ENCODE peak calls at places on chromosomes 5 and 9, in four cellular contexts. K is right lobe of liver, A is transverse colon, H is stomach. P is an unnamed sample. For H3K4me1, the result is how much of the 10 kb centered on the place peaks cover.

GRCh38 chr9:129197978-129198736 is 20.1 kb upstream of the IER5L start:
- DNase-seq in K (no peak), A (peak), H (no peak), P (peak)

GRCh38 chr5:65076251-65076869 is 307.6 kb downstream of the CWC27 start:
- DNase-seq in K (no peak), A (peak), H (no peak), P (no peak)

GRCh38 chr9:128123451-128124080 is 4.0 kb downstream of the PTGES2 start:
- DNase-seq in K (peak), A (no peak), H (peak), P (peak)

GRCh38 chr5:74205745-74206570 is 434.6 kb downstream of the ENC1 start:
- DNase-seq in K (no peak), A (no peak), H (no peak), P (no peak)

GRCh38 chr9:124356745-124357390 is 58.4 kb downstream of the PSMB7 start:
- DNase-seq in K (no peak), A (no peak), H (peak), P (peak)

GRCh38 chr5:176427971-176428370 is 11.6 kb upstream of the CLTB start:
- DNase-seq in K (no peak), A (no peak), H (no peak), P (no peak)

GRCh38 chr9:120654278-120654677 is 60.0 kb downstream of the MEGF9 start:
- DNase-seq in K (no peak), A (no peak), H (no peak), P (no peak)

GRCh38 chr5:119049824-119050449 is 20.9 kb upstream of the DMXL1 start:
- DNase-seq in K (no peak), A (no peak), H (no peak), P (no peak)

GRCh38 chr5:35161637-35162248 is 68.5 kb downstream of the PRLR start:
- DNase-seq in K (no peak), A (no peak), H (no peak), P (no peak)

GRCh38 chr9:102507044-102507687 is 488.0 kb upstream of the CYLC2 start:
- DNase-seq in K (no peak), A (no peak), H (no peak), P (no peak)

GRCh38 chr5:120306331-120306730 is 157.8 kb upstream of the PRR16 start:
- DNase-seq in K (no peak), A (no peak), H (no peak), P (no peak)

GRCh38 chr5:91127682-91128081 is 255.4 kb downstream of the ARRDC3 start:
- DNase-seq in K (no peak), A (no peak), H (no peak), P (no peak)

GRCh38 chr5:159216454-159216853 is 7.1 kb upstream of the RNF145 start:
- DNase-seq in K (no peak), A (no peak), H (no peak), P (no peak)

GRCh38 chr9:93653762-93654161 is 77.4 kb downstream of the PHF2 start:
- DNase-seq in K (no peak), A (no peak), H (no peak), P (peak)

GRCh38 chr9:129875181-129875611 is 39.9 kb downstream of the USP20 start:
- DNase-seq in K (peak), A (no peak), H (no peak), P (no peak)

GRCh38 chr5:62083247-62083646 is 222.8 kb upstream of the KIF2A start:
- DNase-seq in K (no peak), A (no peak), H (no peak), P (no peak)

GRCh38 chr9:3773661-3774060 is 247.9 kb upstream of the RFX3 start:
- DNase-seq in K (no peak), A (no peak), H (no peak), P (no peak)

GRCh38 chr9:3769646-3770045 is 243.8 kb upstream of the RFX3 start:
- DNase-seq in K (no peak), A (no peak), H (no peak), P (no peak)

GRCh38 chr9:3768286-3768685 is 242.5 kb upstream of the RFX3 start:
- DNase-seq in K (no peak), A (no peak), H (no peak), P (no peak)

DNA sequence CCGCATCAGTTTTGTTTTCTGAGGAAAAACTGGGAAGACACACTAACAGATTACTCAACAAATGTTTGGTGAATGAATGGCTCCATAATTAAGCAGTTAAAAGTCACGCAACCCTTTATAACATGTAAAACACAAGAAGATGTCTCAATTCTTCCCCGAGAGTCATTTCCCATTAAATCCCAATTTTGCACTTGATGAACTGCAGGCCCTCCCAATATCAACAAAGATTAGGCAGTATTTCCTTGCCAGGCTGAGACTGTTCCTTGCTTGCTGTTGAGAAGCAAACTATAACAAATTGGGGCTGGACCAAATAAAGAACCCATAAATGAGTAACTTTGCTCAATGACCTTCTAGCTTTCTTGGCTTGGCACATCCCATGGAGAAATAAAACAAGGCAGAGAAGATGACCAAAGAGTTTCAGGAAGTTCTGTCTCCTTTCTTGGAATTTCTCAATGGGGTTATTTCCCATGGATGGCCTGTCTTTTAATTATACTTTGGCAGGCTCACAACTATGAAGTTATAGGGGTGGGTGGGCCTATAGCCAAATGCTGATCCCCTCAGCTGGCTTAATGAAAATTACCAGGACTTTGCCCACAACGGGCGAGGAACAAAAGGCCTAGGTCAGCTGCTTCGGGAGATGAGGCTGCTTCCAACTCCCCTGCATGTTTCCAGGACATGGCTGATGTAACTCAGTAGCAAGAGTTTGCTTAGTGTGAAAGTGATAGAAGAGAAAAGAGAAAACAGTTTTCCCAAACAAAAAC is 243.1 kb upstream of the RFX3 start:
- DNase-seq in K (no peak), A (no peak), H (no peak), P (peak)
- H3K4me3 ChIP-seq in K (no peak), A (no peak), H (no peak), P (no peak)

GRCh38 chr5:36398137-36398536 is 96.4 kb upstream of the RANBP3L start:
- DNase-seq in K (no peak), A (no peak), H (no peak), P (no peak)
- TF ChIP-seq CTCF in K (peak), A (peak), H (no peak), P (peak)

DNA sequence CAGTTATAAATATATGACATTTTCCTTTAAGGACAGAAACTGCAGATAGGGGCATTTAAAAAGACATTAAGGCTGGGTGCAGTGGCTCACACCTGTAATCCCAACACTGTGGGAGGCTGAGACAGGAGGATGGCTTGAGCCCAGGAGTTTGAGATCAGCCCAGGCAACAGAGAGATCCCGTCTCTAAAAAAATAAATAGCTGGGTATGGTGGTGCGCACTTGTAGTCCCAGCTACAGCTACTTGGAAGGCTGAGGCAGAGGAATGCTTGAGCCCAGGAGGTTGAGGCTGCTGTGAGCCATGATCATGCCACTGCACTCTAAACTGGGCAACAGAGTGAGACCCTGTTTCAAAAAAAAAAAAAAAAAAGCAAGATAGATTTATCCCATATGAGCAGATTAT is 63.6 kb downstream of the CSNK1A1 start:
- DNase-seq in K (no peak), A (no peak), H (no peak), P (no peak)
- H3K4me1 ChIP-seq in K (under half), A (half or more), H (half or more), P (under half)

DNA sequence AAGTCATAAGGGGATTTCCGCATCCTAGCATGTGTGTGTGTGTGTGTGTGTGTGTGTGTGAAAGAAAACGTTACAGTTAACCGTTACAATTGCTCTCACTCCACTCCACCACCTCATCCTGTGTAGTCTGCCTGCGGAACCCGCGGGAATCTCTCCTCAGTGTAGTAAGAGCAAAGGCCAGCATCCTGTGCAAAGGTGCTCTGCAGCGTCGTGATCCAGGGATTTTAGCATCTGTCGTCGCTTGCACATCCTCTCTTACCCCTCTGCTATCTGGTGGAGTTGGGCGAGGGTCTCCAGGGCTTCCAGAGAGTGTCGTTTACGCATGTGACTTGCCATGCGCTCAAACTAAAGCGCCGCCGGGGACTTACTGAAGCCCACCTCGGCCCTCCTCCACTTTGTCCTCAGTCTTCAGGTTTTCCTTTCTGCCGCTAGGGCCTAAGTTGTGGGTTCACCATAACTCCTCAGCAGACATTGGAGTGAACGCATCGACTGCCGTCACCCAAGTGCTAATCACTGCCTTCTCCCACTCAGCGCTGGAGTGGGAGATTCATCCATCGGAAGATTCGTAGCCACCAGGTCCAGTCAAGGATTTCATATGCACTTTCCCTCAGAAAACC is 3.9 kb downstream of the CDKN2B start:
- DNase-seq in K (no peak), A (no peak), H (no peak), P (no peak)
- H3K4me3 ChIP-seq in K (no peak), A (peak), H (no peak), P (no peak)

GRCh38 chr5:146772881-146773440 is 105.6 kb downstream of the PPP2R2B start:
- DNase-seq in K (no peak), A (no peak), H (no peak), P (no peak)

GRCh38 chr5:146778795-146779579 is 99.6 kb downstream of the PPP2R2B start:
- DNase-seq in K (no peak), A (no peak), H (no peak), P (no peak)

GRCh38 chr5:146778261-146778660 is 100.3 kb downstream of the PPP2R2B start:
- DNase-seq in K (no peak), A (no peak), H (no peak), P (no peak)
- TF ChIP-seq CTCF in K (no peak), A (no peak), H (no peak), P (no peak)

GRCh38 chr5:172903790-172904189 is 55.4 kb upstream of the RPL26L1 start:
- DNase-seq in K (no peak), A (peak), H (peak), P (no peak)

GRCh38 chr5:172901012-172901780 is 58.0 kb upstream of the RPL26L1 start:
- DNase-seq in K (no peak), A (peak), H (peak), P (peak)

GRCh38 chr5:172904312-172904642 is 54.9 kb upstream of the RPL26L1 start:
- DNase-seq in K (no peak), A (no peak), H (no peak), P (no peak)

GRCh38 chr5:172901788-172902496 is 57.3 kb upstream of the RPL26L1 start:
- DNase-seq in K (no peak), A (no peak), H (no peak), P (no peak)

DNA sequence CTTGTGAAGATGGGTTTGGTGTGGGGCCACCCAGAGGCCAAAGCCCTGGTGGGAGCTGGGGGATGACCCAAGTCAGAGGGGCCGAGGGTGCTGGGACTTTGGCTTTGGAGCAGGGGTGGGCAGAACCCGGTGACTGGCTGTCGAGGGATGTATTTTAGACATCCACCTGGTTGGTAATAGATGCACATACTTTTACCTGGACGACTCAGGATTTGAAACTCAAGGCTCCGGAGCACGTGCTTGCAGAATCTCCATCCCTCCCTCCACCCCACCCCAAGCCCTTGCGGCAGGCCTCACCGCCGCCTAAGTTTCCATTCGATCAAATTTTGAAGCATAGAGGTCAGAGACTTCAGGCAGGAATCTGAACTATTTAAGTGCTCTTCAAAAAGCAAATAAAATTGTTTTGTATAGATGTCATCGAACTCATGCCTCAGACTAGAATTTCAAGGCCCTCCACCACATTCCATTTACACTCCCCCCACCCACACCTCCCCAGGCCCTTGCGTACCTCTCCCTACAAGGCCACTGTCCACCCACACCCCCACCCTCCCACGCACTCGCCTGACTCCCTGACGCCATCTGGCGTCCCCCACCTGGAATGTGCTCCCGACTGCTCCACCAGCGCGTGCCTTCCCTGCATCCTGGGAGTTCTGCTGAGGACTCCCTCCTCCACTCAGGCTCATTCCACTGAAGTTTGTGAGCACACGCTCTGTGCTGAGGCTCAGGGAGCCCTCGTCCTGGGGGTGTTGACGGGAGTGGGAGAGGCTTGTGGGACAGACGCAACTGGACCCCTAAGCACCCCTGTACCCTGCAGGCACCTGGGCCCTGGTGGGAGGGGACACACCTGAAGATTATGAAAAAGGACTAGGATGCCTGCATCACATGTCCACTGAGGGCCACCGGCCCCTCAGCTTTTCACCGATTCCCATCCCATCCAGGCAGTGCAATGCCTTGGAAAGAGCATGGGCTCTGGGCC is 56.4 kb upstream of the RPL26L1 start:
- DNase-seq in K (peak), A (peak), H (peak), P (peak)
- H3K4me1 ChIP-seq in K (half or more), A (under half), H (half or more), P (under half)

GRCh38 chr5:126455264-126455663 is 32.1 kb downstream of the GRAMD2B start:
- DNase-seq in K (no peak), A (no peak), H (no peak), P (no peak)
- H3K4me3 ChIP-seq in K (no peak), A (no peak), H (no peak), P (no peak)

DNA sequence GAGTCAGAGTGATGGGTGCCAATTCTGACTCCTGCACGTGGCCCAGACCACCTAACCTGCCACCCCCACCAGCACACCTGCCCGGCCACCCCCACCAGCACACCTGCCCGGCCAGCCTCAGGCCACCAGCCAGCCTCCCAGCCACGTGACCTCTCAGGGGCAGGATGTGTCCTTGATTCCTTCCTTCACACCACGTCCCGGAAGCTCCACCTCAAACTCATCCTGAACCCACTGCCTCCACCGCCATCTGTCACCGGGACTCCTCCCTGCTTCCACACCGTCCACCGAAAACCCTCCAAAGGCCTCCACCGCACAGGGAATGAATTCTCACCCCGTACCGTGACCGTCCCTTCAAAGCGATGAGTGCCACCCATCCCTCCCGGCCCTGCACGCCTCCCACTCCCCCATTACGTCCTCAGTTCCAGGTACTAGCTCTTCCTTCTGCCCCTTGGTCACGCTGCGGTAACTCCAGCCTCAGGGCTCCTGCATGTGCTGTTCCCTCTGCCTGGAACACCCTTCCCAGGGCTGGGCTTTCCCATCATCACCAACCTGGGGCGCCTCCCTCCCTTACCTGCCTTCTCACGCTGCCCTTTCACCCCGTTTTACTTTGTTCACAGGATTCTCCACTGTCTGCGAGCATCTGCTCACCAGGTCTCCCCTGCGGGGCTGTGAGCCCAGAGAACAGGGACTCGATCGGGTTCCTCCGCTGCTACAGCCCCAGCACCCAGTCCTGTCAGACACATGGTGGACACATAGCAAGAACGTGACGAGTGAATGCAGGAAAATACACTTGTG is 82.9 kb downstream of the ADAMTS2 start:
- DNase-seq in K (peak), A (peak), H (peak), P (peak)
- TF ChIP-seq CTCF in K (no peak), A (no peak), H (no peak), P (no peak)

P was measured in kidney.